ENCODE peak calls at places on chromosomes 12 and 14, in four cellular contexts. X is left cardiac atrium, K is NCI-H1417, E is MM.1S. T is an unnamed sample.

GRCh38 chr12:5260086-5260485 is 171.8 kb upstream of the NTF3 start:
- DNase-seq in X (no peak), K (no peak), E (no peak), T (no peak)

GRCh38 chr12:67595365-67595764 is 53.2 kb upstream of the DYRK2 start:
- DNase-seq in X (no peak), K (no peak), E (no peak), T (no peak)

GRCh38 chr14:76456200-76456599 is 80.3 kb downstream of the ESRRB start:
- DNase-seq in E (peak), K (peak), X (no peak), T (peak)

GRCh38 chr12:14185441-14186192 is 179.9 kb upstream of the ATF7IP start:
- DNase-seq in K (peak), E (peak), X (no peak), T (peak)

GRCh38 chr12:2934371-2934770 is 24.8 kb upstream of the TEAD4 start:
- DNase-seq in K (no peak), X (no peak), E (no peak), T (no peak)

GRCh38 chr14:23366163-23366921 is 1.4 kb upstream of the EFS start:
- DNase-seq in E (no peak), K (no peak), X (peak), T (no peak)

GRCh38 chr14:65985976-65986375 is 500.2 kb upstream of the CCDC196 start:
- DNase-seq in K (no peak), E (no peak), X (no peak), T (no peak)

GRCh38 chr14:25537846-25538455 is 488.0 kb upstream of the STXBP6 start:
- DNase-seq in E (peak), K (peak), X (no peak), T (peak)

GRCh38 chr14:22856428-22856827 is 15.1 kb upstream of the LRP10 start:
- DNase-seq in E (no peak), X (no peak), K (no peak), T (no peak)

GRCh38 chr12:116910645-116911449 is at the start of gene FBXW8:
- DNase-seq in K (peak), X (peak), E (peak), T (peak)

GRCh38 chr14:61477845-61478438 is 156.6 kb downstream of the PRKCH start:
- DNase-seq in K (no peak), E (no peak), X (peak), T (no peak)

GRCh38 chr12:12798480-12798879 is 13.0 kb downstream of the APOLD1 start:
- DNase-seq in X (no peak), K (no peak), E (no peak), T (no peak)